ENCODE peak calls at places on chromosome X, in eight cellular contexts. D is aorta; R is foreskin keratinocyte; Q is CD4-positive, alpha-beta memory T cell; W is upper lobe of right lung; T is left lung; U is pancreas; J is fibroblast of lung. L is an unnamed sample.

GRCh38 chrX:131595120-131595519 is 51.2 kb downstream of the OR13H1 start:
- DNase-seq in D (no peak), R (no peak), Q (no peak), W (no peak), T (no peak), U (no peak), J (peak), L (no peak)

GRCh38 chrX:15744181-15744867 is 6.3 kb downstream of the CA5B start:
- DNase-seq in D (no peak), R (no peak), Q (no peak), W (no peak), T (no peak), U (peak), J (peak), L (peak)

GRCh38 chrX:109857898-109858297 is 124.8 kb upstream of the ACSL4 start:
- DNase-seq in D (no peak), R (no peak), Q (no peak), W (no peak), T (no peak), U (no peak), J (peak), L (no peak)

GRCh38 chrX:11908371-11908770 is 150.3 kb downstream of the MSL3 start:
- DNase-seq in D (no peak), R (no peak), Q (no peak), W (no peak), T (no peak), U (no peak), J (peak), L (no peak)

GRCh38 chrX:44267116-44267515 is 76.4 kb downstream of the EFHC2 start:
- DNase-seq in D (no peak), R (no peak), Q (no peak), W (no peak), T (no peak), U (no peak), J (peak), L (no peak)

GRCh38 chrX:41785685-41786084 is 61.7 kb downstream of the GPR82 start:
- DNase-seq in D (no peak), R (no peak), Q (no peak), W (no peak), T (no peak), U (no peak), J (peak), L (no peak)

GRCh38 chrX:30702736-30703135 is 49.5 kb downstream of the GK start:
- DNase-seq in D (no peak), R (no peak), Q (no peak), W (no peak), T (no peak), U (no peak), J (peak), L (no peak)

GRCh38 chrX:18010251-18010650 is 149.2 kb upstream of the RAI2 start:
- DNase-seq in D (no peak), R (no peak), Q (no peak), W (no peak), T (no peak), U (no peak), J (no peak), L (no peak)

GRCh38 chrX:22378296-22378695 is 105.6 kb downstream of the CBLL2 start:
- DNase-seq in D (no peak), R (no peak), Q (no peak), W (no peak), T (no peak), U (no peak), J (peak), L (no peak)

GRCh38 chrX:11386001-11386523 is 92.8 kb downstream of the AMELX start:
- DNase-seq in D (no peak), R (no peak), Q (no peak), W (no peak), T (no peak), U (no peak), J (peak), L (no peak)

GRCh38 chrX:41634284-41634683 is 54.5 kb upstream of the GPR34 start:
- DNase-seq in D (no peak), R (no peak), Q (no peak), W (no peak), T (no peak), U (no peak), J (peak), L (no peak)

GRCh38 chrX:150036181-150036580 is 97.9 kb upstream of the EOLA2 start:
- DNase-seq in D (no peak), R (no peak), Q (no peak), W (no peak), T (no peak), U (peak), J (peak), L (no peak)

GRCh38 chrX:38233891-38234807 is 13.5 kb upstream of the SRPX start:
- DNase-seq in D (no peak), R (no peak), Q (no peak), W (no peak), T (no peak), U (no peak), J (peak), L (peak)

GRCh38 chrX:15310117-15310516 is 5.3 kb downstream of the ASB11 start:
- DNase-seq in D (no peak), R (no peak), Q (no peak), W (no peak), T (peak), U (peak), J (peak), L (peak)

DNA sequence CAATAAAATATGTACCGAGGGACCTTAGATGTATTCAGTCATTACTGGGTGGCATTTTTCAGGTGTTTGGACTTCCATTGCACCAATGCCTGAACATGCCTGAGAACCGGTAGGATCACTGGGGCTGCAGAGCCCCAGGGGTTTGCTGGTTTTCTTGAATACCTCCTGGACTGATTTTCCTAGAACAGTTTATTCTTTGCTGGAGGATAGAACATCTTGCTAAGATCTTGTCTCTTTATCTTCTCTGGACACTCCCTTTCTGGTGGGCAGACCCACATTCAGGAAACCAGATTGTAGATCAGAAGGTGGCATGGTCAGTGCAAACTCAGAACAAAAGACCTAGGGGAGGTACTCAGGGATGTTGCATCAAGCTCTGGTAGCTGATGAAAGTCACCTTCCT is 84.7 kb downstream of the CLDN34 start:
- DNase-seq in D (no peak), R (peak), Q (no peak), W (no peak), T (no peak), U (no peak), J (no peak), L (no peak)
- H3K27ac ChIP-seq in D (no peak), R (no peak), Q (no peak), W (no peak), T (peak), U (no peak), J (no peak), L (peak)

GRCh38 chrX:68372665-68373064 is 60.6 kb downstream of the OPHN1 start:
- DNase-seq in D (no peak), R (no peak), Q (no peak), W (no peak), T (no peak), U (no peak), J (no peak), L (no peak)
- H3K27ac ChIP-seq in D (no peak), R (no peak), Q (no peak), W (no peak), T (no peak), U (no peak), J (no peak), L (no peak)

GRCh38 chrX:40108959-40109287 is 11.2 kb upstream of the BCOR start:
- DNase-seq in D (peak), R (no peak), Q (peak), W (peak), T (peak), U (peak), J (peak), L (peak)
- H3K27ac ChIP-seq in D (peak), R (peak), Q (no peak), W (peak), T (peak), U (peak), J (peak), L (peak)

DNA sequence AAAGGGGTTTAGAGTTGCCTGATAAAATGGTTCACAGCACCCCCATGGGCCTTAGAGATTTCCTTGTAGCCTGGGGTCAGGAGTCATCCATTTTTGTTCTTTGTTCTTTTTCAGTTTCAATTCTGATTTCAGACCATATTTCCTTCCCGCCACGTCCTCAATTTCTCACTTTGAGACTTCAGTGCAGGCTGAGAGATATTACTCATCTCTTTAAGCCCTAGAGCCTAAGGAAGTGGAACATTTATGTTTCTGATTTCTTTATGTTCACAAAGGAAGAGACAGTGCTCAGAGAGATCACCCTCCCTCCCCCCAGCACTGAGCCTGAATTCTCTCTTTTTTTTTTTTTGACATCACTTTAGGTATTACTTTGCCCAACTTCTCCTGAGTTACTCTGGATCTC is 56.3 kb downstream of the MSN start:
- DNase-seq in D (no peak), R (no peak), Q (peak), W (no peak), T (no peak), U (no peak), J (no peak), L (no peak)
- H3K27ac ChIP-seq in D (no peak), R (peak), Q (peak), W (no peak), T (peak), U (no peak), J (peak), L (no peak)

GRCh38 chrX:123215397-123216089 is 31.5 kb downstream of the GRIA3 start:
- DNase-seq in D (no peak), R (no peak), Q (no peak), W (no peak), T (no peak), U (no peak), J (no peak), L (peak)
- H3K27ac ChIP-seq in D (no peak), R (no peak), Q (no peak), W (no peak), T (no peak), U (no peak), J (no peak), L (peak)

DNA sequence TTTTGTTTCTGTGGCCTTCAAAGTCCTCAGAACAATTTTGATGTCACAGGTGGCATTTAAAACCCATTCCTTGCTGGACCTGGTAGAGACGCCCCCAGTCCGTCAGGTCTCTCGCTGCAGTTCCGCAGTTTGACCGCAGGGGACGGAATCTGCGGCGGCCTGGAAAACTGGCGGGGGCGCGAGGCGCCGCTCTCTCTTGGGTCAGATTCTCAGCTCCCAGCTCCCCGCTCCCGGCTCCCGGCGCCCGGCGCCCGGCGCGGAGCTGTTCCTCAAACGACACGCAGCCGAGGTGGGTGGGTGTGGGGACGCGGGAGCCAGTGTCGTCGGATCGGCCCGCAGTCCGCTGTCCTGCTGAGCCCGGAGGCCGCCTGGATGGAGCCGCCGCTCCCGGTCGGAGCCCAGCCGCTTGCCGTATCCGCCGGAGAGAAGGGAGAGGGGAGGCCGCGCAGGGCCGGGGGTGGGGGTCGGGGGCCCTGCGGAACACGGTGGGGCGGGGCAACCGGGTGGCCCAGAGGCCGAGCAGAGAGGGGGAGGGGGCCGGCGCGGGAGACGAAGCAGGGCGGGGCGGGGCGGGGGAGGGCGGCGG is at the start of gene OCRL:
- DNase-seq in D (peak), R (peak), Q (no peak), W (peak), T (peak), U (peak), J (peak), L (peak)
- H3K27ac ChIP-seq in D (peak), R (peak), Q (no peak), W (peak), T (peak), U (peak), J (peak), L (peak)

GRCh38 chrX:13473666-13474516 is 95.5 kb upstream of the EGFL6 start:
- DNase-seq in D (no peak), R (no peak), Q (no peak), W (no peak), T (no peak), U (no peak), J (peak), L (no peak)
- H3K27ac ChIP-seq in D (peak), R (no peak), Q (peak), W (peak), T (peak), U (peak), J (peak), L (peak)

GRCh38 chrX:138885886-138886285 is 174.4 kb upstream of the FGF13 start:
- DNase-seq in D (no peak), R (no peak), Q (no peak), W (no peak), T (no peak), U (no peak), J (peak), L (no peak)
- H3K27ac ChIP-seq in D (no peak), R (no peak), Q (no peak), W (no peak), T (no peak), U (no peak), J (no peak), L (no peak)

GRCh38 chrX:117543885-117544284 is 572.7 kb downstream of the KLHL13 start:
- DNase-seq in D (no peak), R (no peak), Q (no peak), W (no peak), T (no peak), U (no peak), J (no peak), L (no peak)

DNA sequence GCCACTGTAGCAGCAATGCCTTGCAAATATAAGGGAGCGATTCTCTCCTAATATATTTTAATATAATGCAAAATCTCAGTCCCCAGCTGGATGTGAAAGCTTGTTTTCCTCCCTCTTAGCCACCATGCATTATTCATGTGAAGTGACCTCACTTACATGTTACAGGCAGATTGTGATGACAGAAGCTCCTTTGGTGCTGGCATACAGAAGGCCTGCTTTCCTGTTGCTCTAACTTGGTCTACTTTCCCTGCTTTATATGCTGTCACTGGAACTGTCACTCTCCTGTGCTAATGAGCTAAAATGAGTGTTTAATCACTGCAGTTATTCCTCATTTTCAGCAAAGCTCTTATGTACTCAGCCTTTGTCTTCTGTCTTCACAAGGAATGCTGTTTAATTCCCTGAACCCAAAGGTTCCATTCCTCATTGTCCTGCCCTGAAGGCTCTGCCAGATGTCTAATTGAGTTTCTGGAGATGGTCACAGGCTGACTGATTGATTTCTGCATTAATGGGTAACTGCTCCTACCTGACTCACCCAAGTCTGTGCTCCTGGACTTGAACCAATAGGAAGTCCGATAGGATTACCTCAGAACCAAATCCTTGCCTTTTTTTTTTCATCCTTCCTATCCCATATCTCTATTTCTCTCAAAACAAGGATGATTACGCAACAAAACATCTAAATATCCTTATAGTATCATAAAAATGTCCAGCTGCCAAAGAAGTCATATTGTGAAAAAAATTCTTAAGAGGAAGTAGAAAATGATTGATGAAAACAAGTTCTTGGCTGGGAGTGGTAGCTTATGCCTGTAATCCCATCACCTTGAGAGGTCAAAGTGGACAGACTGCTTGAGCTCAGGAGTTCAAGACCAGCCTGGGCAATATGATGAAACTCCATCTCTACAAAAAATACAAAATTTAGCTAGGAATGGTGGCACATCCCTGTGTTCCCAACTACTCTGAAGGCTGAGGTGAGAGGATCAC is 577.9 kb downstream of the KLHL13 start:
- DNase-seq in D (no peak), R (no peak), Q (no peak), W (no peak), T (no peak), U (peak), J (no peak), L (no peak)
- H3K27ac ChIP-seq in D (no peak), R (no peak), Q (no peak), W (no peak), T (no peak), U (peak), J (no peak), L (no peak)

GRCh38 chrX:32867781-32868523 is 343.4 kb downstream of the DMD start:
- DNase-seq in D (no peak), R (no peak), Q (no peak), W (no peak), T (no peak), U (no peak), J (no peak), L (no peak)
- H3K27ac ChIP-seq in D (no peak), R (no peak), Q (no peak), W (no peak), T (no peak), U (no peak), J (no peak), L (no peak)

L was measured in heart right ventricle.